ENCODE peak calls at places on chromosomes 6 and 20, in nine cellular contexts. F is progenitor cell of endocrine pancreas; Z is caudate nucleus; W is AG08395; V is T-cell; H is NAMALWA; Y is cerebellum; O is activated T-cell treated with anti-CD3 and anti-CD28 coated beads for 1 hour; I is CD8-positive, alpha-beta memory T cell. A is an unnamed sample.

GRCh38 chr6:93592417-93592816 is 173.1 kb upstream of the EPHA7 start:
- DNase-seq in I (no peak), O (no peak), H (no peak), V (no peak), W (no peak), F (no peak), Z (no peak), Y (no peak), A (no peak)

GRCh38 chr20:50191566-50192363 is 1.1 kb downstream of the CEBPB start:
- DNase-seq in F (peak; percentile 68), W (no peak), I (peak; percentile 71), V (peak; percentile 56), O (peak; percentile 44), H (peak; percentile 81), Y (no peak), Z (no peak), A (no peak)

GRCh38 chr6:38352636-38353035 is 287.1 kb downstream of the BTBD9 start:
- DNase-seq in Y (no peak), H (no peak), V (no peak), I (no peak), W (no peak), O (no peak), F (no peak), Z (no peak), A (no peak)

GRCh38 chr20:20743511-20744169 is 31.2 kb upstream of the RALGAPA2 start:
- DNase-seq in H (no peak), W (no peak), I (no peak), Y (peak; percentile 28), F (peak; percentile 11), O (no peak), V (no peak), Z (peak; percentile 29), A (no peak)

GRCh38 chr20:38961530-38962043 is 557 bp upstream of the DHX35 start:
- DNase-seq in V (no peak), Z (no peak), F (no peak), W (no peak), H (no peak), Y (no peak), O (peak; percentile 4), I (no peak), A (no peak)

GRCh38 chr6:36370638-36371037 is 16.8 kb downstream of the ETV7 start:
- DNase-seq in F (no peak), V (no peak), Y (no peak), I (no peak), W (no peak), Z (no peak), H (no peak), O (no peak), A (no peak)

GRCh38 chr20:37406010-37406998 is 60.4 kb downstream of the SRC start:
- DNase-seq in W (peak; percentile 82), Z (no peak), O (no peak), I (no peak), Y (peak; percentile 64), V (no peak), H (peak; percentile 57), F (no peak), A (peak; percentile 67)

GRCh38 chr20:46013826-46014516 is 5.3 kb downstream of the MMP9 start:
- DNase-seq in V (peak; percentile 42), Z (no peak), Y (peak; percentile 55), W (peak; percentile 57), H (peak; percentile 80), I (peak; percentile 60), F (peak; percentile 58), O (peak; percentile 58), A (peak; percentile 96)

GRCh38 chr6:166025149-166025898 is 142.3 kb downstream of the TBXT start:
- DNase-seq in Y (peak; percentile 52), F (no peak), I (no peak), Z (no peak), V (no peak), O (no peak), W (peak; percentile 66), H (no peak), A (no peak)

GRCh38 chr6:141956046-141956761 is 176.5 kb upstream of the GJE1 start:
- DNase-seq in Z (no peak), I (no peak), W (peak; percentile 24), Y (no peak), H (no peak), V (no peak), F (no peak), O (no peak), A (no peak)

GRCh38 chr20:51341581-51341980 is 200.9 kb downstream of the NFATC2 start:
- DNase-seq in Z (no peak), F (no peak), V (no peak), O (no peak), H (no peak), W (no peak), I (no peak), Y (no peak), A (no peak)

GRCh38 chr6:20876016-20876415 is 341.8 kb downstream of the CDKAL1 start:
- DNase-seq in V (no peak), Y (no peak), I (no peak), H (no peak), W (peak; percentile 42), Z (no peak), F (no peak), O (no peak), A (no peak)

GRCh38 chr6:13431861-13432465 is 55.4 kb downstream of the GFOD1 start:
- DNase-seq in W (peak; percentile 64), F (no peak), I (no peak), O (no peak), Z (no peak), H (peak; percentile 47), V (no peak), Y (no peak), A (no peak)

GRCh38 chr20:63794614-63795013 is 36.5 kb downstream of the ZBTB46 start:
- DNase-seq in O (no peak), F (no peak), I (no peak), H (peak; percentile 46), V (no peak), Y (no peak), W (no peak), Z (no peak), A (no peak)

GRCh38 chr6:132669690-132670291 is 10.8 kb upstream of the TAAR1 start:
- DNase-seq in Y (peak; percentile 6), W (peak; percentile 49), I (peak; percentile 30), Z (no peak), H (peak; percentile 70), O (no peak), F (no peak), V (no peak), A (no peak)

GRCh38 chr6:17035257-17035757 is 66.5 kb upstream of the STMND1 start:
- DNase-seq in Y (no peak), H (no peak), V (no peak), I (no peak), F (no peak), W (no peak), O (no peak), Z (no peak), A (no peak)

GRCh38 chr6:33683051-33683571 is 28.4 kb downstream of the UQCC2 start:
- DNase-seq in Z (peak; percentile 28), O (peak; percentile 23), H (no peak), I (no peak), V (no peak), W (no peak), F (no peak), Y (no peak), A (no peak)

GRCh38 chr6:36800223-36801095 is 38.8 kb downstream of the CPNE5 start:
- DNase-seq in Y (no peak), I (no peak), Z (no peak), F (no peak), W (no peak), V (no peak), O (no peak), H (peak; percentile 51), A (no peak)

GRCh38 chr6:20605581-20605980 is 71.3 kb downstream of the CDKAL1 start:
- DNase-seq in O (no peak), W (peak; percentile 17), V (no peak), F (no peak), H (no peak), Y (peak; percentile 13), I (no peak), Z (no peak), A (no peak)

GRCh38 chr20:438581-439469 is 23.5 kb downstream of the TBC1D20 start:
- DNase-seq in Y (no peak), O (peak; percentile 37), F (no peak), I (peak; percentile 70), V (peak; percentile 37), H (no peak), W (no peak), Z (no peak), A (no peak)

GRCh38 chr6:26187981-26188635 is 100.9 kb downstream of the HFE start:
- DNase-seq in I (no peak), Y (no peak), H (peak; percentile 81), W (no peak), O (no peak), F (no peak), V (no peak), Z (no peak), A (peak; percentile 53)

GRCh38 chr6:12957321-12958051 is 240.9 kb downstream of the PHACTR1 start:
- DNase-seq in V (peak; percentile 2), H (peak; percentile 33), Y (peak; percentile 20), Z (no peak), F (no peak), W (peak; percentile 60), I (peak; percentile 5), O (peak; percentile 12), A (no peak)

GRCh38 chr6:148349466-148349865 is 6.8 kb downstream of the SASH1 start:
- DNase-seq in W (no peak), V (no peak), H (no peak), F (no peak), Y (no peak), Z (no peak), I (no peak), O (no peak), A (no peak)

GRCh38 chr6:4561078-4561435 is 215.1 kb upstream of the CDYL start:
- DNase-seq in F (no peak), Z (no peak), V (no peak), W (no peak), H (no peak), O (no peak), I (no peak), Y (no peak), A (no peak)

GRCh38 chr6:19761114-19761513 is 76.1 kb upstream of the ID4 start:
- DNase-seq in H (no peak), Y (no peak), F (no peak), I (no peak), V (no peak), W (no peak), Z (no peak), O (no peak), A (no peak)

GRCh38 chr20:24164360-24164759 is 175.8 kb upstream of the GGTLC1 start:
- DNase-seq in Y (no peak), H (peak; percentile 36), F (no peak), O (no peak), W (no peak), V (no peak), Z (no peak), I (peak; percentile 16), A (no peak)

GRCh38 chr20:3081641-3082040 is 2.9 kb downstream of the AVP start:
- DNase-seq in W (no peak), H (no peak), O (no peak), Z (no peak), F (no peak), Y (no peak), V (no peak), I (no peak), A (no peak)

A was measured in NCI-H1930.